ENCODE peak calls at places on chromosome 4, in six cellular contexts. X, D, K, A, F and H are unnamed samples.

GRCh38 chr4:25367004-25367621 is 9.9 kb upstream of the ANAPC4 start:
- DNase-seq in K (no peak), A (no peak), X (peak), F (peak), D (peak), H (no peak)

GRCh38 chr4:17103231-17103630 is 204.8 kb upstream of the LDB2 start:
- DNase-seq in K (no peak), F (no peak), X (peak), A (no peak), D (peak), H (no peak)

GRCh38 chr4:24798036-24798610 is 2.8 kb downstream of the SOD3 start:
- DNase-seq in X (no peak), D (no peak), A (peak), K (no peak), F (no peak), H (no peak)

GRCh38 chr4:53322696-53323095 is 43.2 kb downstream of the SCFD2 start:
- DNase-seq in K (no peak), D (no peak), A (no peak), F (no peak), X (no peak), H (no peak)

GRCh38 chr4:26558166-26558895 is 25.6 kb upstream of the TBC1D19 start:
- DNase-seq in A (no peak), X (no peak), K (no peak), F (no peak), D (no peak), H (no peak)

GRCh38 chr4:5374577-5374976 is 323.3 kb downstream of the STK32B start:
- DNase-seq in K (no peak), D (peak), X (no peak), A (no peak), F (no peak), H (no peak)

GRCh38 chr4:119627267-119628190 is 1.1 kb downstream of the PDE5A start:
- DNase-seq in K (peak), D (peak), A (peak), F (peak), X (peak), H (peak)

GRCh38 chr4:188903995-188904394 is 764.8 kb downstream of the TRIML1 start:
- DNase-seq in F (no peak), D (peak), A (no peak), X (no peak), K (no peak), H (no peak)

GRCh38 chr4:15563871-15564270 is 91.3 kb downstream of the FBXL5 start:
- DNase-seq in X (no peak), F (no peak), D (no peak), K (no peak), A (no peak), H (no peak)

GRCh38 chr4:84583871-84584373 is 995 bp downstream of the CDS1 start:
- DNase-seq in K (no peak), X (peak), A (no peak), D (no peak), F (peak), H (no peak)

GRCh38 chr4:122614621-122615020 is 6.2 kb downstream of the IL21 start:
- DNase-seq in F (no peak), D (peak), K (no peak), A (no peak), X (no peak), H (no peak)

GRCh38 chr4:18815779-18816173 is 794.2 kb upstream of the LCORL start:
- DNase-seq in X (no peak), F (no peak), D (no peak), A (no peak), K (no peak), H (no peak)

GRCh38 chr4:8191136-8191747 is 7.8 kb upstream of the SH3TC1 start:
- DNase-seq in F (peak), K (no peak), A (no peak), X (peak), D (peak), H (no peak)

GRCh38 chr4:78346222-78346621 is 205.3 kb upstream of the ANXA3 start:
- DNase-seq in X (no peak), K (no peak), D (no peak), F (no peak), A (no peak), H (no peak)

GRCh38 chr4:128686032-128686465 is 123.5 kb upstream of the JADE1 start:
- DNase-seq in X (no peak), A (no peak), D (peak), F (peak), K (no peak), H (no peak)

GRCh38 chr4:78210694-78211093 is 153.6 kb downstream of the FRAS1 start:
- DNase-seq in K (no peak), X (no peak), D (no peak), A (no peak), F (no peak), H (no peak)

GRCh38 chr4:177480796-177481195 is 38.6 kb upstream of the AGA start:
- DNase-seq in X (peak), F (peak), A (no peak), K (no peak), D (peak), H (no peak)

GRCh38 chr4:139559095-139559490 is 3.1 kb upstream of the SETD7 start:
- DNase-seq in D (no peak), K (no peak), A (no peak), X (no peak), F (no peak), H (no peak)

GRCh38 chr4:134668237-134668636 is 466.6 kb upstream of the PABPC4L start:
- DNase-seq in X (no peak), D (no peak), K (no peak), A (no peak), F (peak), H (no peak)

GRCh38 chr4:183130328-183131155 is 31.5 kb downstream of the WWC2 start:
- DNase-seq in A (no peak), D (peak), F (peak), K (no peak), X (no peak), H (no peak)

GRCh38 chr4:139975830-139976272 is 178.1 kb downstream of the MAML3 start:
- DNase-seq in K (no peak), X (peak), D (peak), F (peak), A (no peak), H (no peak)

GRCh38 chr4:77104405-77105292 is 28.9 kb upstream of the CCNI start:
- DNase-seq in D (no peak), K (no peak), X (no peak), F (no peak), A (no peak), H (no peak)

GRCh38 chr4:135735543-135735942 is 1534.0 kb upstream of the PABPC4L start:
- DNase-seq in K (no peak), D (no peak), X (no peak), F (no peak), A (no peak), H (no peak)

GRCh38 chr4:173477016-173477415 is 53.0 kb downstream of the HAND2 start:
- DNase-seq in A (no peak), K (no peak), X (no peak), F (no peak), D (no peak), H (no peak)

GRCh38 chr4:86155766-86156165 is 204.1 kb downstream of the MAPK10 start:
- DNase-seq in K (no peak), F (no peak), X (no peak), D (no peak), A (no peak), H (no peak)

GRCh38 chr4:86156526-86156925 is 203.3 kb downstream of the MAPK10 start:
- DNase-seq in X (no peak), F (no peak), D (no peak), K (no peak), A (no peak), H (no peak)

DNA sequence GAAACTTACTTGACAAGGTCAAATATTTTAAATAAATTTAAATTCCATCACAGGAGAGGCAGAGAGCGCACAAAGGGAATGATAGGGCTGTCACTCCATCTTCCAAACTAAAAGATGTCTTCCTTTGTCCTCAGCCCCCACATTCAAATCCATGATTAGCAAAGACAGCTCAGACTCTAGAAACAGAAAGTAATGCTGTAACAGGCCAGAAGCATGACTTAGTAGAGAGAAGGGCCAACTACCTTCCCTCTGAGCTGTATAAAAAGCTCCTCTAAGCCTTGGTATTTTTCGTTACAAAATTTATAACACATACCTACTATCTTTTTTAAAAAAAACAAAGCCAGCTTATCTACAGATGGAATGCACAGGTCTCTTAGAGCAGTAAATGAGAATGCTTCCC is 207.4 kb downstream of the MAPK10 start:
- DNase-seq in D (no peak), F (no peak), X (no peak), A (no peak), K (no peak), H (no peak)
- H3K4ac ChIP-seq in D (no peak), F (no peak), X (no peak), A (no peak), K (no peak), H (no peak)

GRCh38 chr4:103019319-103020124 is at the start of gene SLC9B1:
- DNase-seq in F (peak), A (peak), X (peak), K (peak), D (peak), H (peak)
- H4K8ac ChIP-seq in F (peak), A (peak), X (peak), K (no peak), D (peak), H (no peak)

GRCh38 chr4:2222838-2223237 is 19.1 kb downstream of the HAUS3 start:
- DNase-seq in A (no peak), F (no peak), K (no peak), X (no peak), D (no peak), H (no peak)

GRCh38 chr4:2217726-2218125 is 24.2 kb downstream of the HAUS3 start:
- DNase-seq in F (no peak), D (peak), K (no peak), A (no peak), X (peak), H (no peak)

GRCh38 chr4:2218436-2218835 is 23.5 kb downstream of the HAUS3 start:
- DNase-seq in K (no peak), F (no peak), X (no peak), D (no peak), A (no peak), H (no peak)

GRCh38 chr4:2219233-2219760 is 22.6 kb downstream of the HAUS3 start:
- DNase-seq in A (no peak), F (peak), X (no peak), D (no peak), K (no peak), H (no peak)

GRCh38 chr4:2220016-2220620 is 21.8 kb downstream of the HAUS3 start:
- DNase-seq in D (peak), A (peak), F (peak), X (peak), K (peak), H (peak)
- H4K91ac ChIP-seq in D (no peak), A (no peak), F (no peak), X (no peak), K (no peak), H (no peak)

DNA sequence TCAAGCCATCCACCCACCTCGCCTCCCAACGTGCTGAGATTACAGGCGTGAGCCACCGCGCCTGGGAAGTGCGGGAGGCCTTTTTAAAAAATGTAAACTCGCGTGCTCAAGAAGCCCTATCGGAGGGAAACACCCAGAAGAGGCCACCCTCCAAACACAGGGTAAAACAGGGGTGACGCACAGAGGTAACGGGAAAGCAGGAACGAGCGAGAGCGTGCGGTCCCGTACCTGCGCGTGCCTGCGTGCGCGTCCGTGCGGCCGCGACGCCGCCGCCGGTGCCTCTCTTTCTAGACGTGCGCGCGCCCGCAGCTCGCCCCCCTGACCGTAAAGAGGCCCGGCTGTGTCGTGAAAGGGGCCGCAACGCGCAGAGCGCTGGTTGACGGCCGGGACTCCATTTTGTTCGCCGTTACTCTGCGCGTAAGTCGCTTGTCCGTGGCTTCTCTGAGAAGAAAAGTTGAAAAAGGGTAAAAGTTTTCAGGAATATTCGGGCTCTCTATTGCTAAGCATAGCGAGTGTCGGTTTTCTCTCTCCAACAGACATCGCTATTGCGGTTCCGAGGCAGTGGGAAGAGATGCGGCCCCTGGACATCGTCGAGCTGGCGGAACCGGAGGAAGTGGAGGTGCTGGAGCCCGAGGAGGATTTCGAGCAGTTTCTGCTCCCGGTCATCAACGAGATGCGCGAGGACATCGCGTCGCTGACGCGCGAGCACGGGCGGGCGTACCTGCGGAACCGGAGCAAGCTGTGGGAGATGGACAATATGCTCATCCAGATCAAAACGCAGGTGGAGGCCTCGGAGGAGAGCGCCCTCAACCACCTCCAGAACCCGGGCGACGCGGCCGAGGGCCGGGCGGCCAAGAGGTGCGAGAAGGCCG is at the start of gene MRFAP1:
- DNase-seq in X (peak), F (peak), K (peak), A (peak), D (peak), H (peak)
- H3K4ac ChIP-seq in X (peak), F (peak), K (peak), A (peak), D (peak), H (no peak)

GRCh38 chr4:52037730-52038108 is 380 bp downstream of the SGCB start:
- DNase-seq in D (peak), F (no peak), K (no peak), X (peak), A (peak), H (peak)
- H4K8ac ChIP-seq in D (peak), F (peak), K (no peak), X (peak), A (peak), H (no peak)

GRCh38 chr4:3533421-3533820 is 1.2 kb upstream of the LRPAP1 start:
- DNase-seq in D (no peak), X (no peak), K (no peak), F (no peak), A (no peak), H (no peak)
- H4K91ac ChIP-seq in D (no peak), X (no peak), K (no peak), F (no peak), A (no peak), H (no peak)

GRCh38 chr4:85751907-85752306 is 277.0 kb downstream of the ARHGAP24 start:
- DNase-seq in X (no peak), D (no peak), K (no peak), F (no peak), A (no peak), H (no peak)

GRCh38 chr4:85760521-85760920 is 285.6 kb downstream of the ARHGAP24 start:
- DNase-seq in X (no peak), K (no peak), F (no peak), A (no peak), D (no peak), H (no peak)

GRCh38 chr4:85759392-85759791 is 284.4 kb downstream of the ARHGAP24 start:
- DNase-seq in A (no peak), F (no peak), K (no peak), X (no peak), D (no peak), H (no peak)

GRCh38 chr4:85756938-85757337 is 282.0 kb downstream of the ARHGAP24 start:
- DNase-seq in A (no peak), K (no peak), D (peak), F (peak), X (peak), H (peak)

GRCh38 chr4:85755285-85755684 is 280.3 kb downstream of the ARHGAP24 start:
- DNase-seq in K (no peak), F (no peak), D (no peak), A (no peak), X (no peak), H (no peak)
- H3K4ac ChIP-seq in K (no peak), F (no peak), D (no peak), A (no peak), X (no peak), H (no peak)

DNA sequence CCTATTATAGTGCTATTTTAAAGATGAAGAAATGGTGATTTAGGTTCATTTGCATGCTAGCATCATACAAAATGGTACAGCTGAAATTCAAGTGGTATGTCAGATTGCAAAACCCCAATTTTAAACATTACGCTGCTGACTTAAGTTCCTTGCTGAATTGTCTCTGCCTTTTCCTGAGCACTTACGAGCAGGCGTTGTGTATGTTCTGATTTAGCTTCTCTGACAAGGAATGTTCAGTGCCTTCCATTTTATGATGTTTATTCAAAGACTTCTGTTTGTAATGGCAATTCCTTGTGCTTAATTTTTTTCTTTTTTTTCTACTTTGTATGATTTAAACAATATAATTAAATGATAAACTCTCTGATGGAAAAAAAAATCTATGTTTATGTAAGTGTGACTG is 148.1 kb downstream of the PCDH7 start:
- DNase-seq in F (no peak), D (peak), A (no peak), K (no peak), X (peak), H (no peak)
- H4K8ac ChIP-seq in F (no peak), D (no peak), A (no peak), K (no peak), X (no peak), H (no peak)

DNA sequence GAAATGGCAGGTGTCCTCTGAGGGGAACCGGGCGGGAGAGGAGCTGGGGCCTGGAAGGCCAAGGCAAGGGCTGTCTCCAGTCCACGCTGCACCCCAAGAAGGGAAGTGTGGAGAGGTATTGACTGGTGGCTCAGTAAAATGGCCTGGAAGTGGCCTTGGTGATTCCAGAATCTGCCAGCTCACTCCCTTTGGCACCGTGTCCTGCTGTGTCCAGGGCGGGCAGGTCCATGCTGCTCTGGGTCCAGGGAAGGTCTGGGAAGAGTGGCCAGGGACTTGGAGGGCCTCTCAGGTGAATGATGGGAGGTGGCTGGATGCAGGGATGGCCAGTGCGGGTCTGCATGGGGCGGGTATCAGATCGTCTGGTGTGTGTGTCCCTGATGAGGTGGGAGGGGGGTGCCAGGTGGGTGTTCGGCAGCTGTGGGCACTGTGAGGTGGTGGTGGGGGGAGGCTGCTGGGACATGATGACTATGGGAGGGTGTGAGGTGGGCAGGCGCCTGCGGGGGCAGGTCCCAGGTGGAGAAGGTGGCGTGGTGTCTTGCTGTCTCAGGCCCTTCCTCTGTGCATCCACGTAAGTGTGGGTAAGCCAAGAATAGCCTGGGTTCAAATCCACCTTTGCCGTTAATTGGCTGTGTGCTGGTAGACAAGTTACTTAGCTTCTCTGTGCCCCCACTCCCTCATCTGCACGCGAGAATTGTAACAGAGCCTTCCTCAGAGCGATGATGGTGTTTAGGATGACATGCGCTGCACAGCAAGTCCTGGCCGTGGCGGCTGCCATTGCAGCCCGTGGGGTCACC is 17.7 kb downstream of the RGS12 start:
- DNase-seq in X (no peak), A (no peak), D (no peak), F (no peak), K (no peak), H (peak)
- H4K91ac ChIP-seq in X (no peak), A (no peak), D (no peak), F (no peak), K (no peak), H (no peak)